ENCODE peak calls at places on chromosome 4, in six cellular contexts. O, G, N, W, B and L are unnamed samples.

GRCh38 chr4:53478671-53479456 is 101.4 kb downstream of the FIP1L1 start:
- DNase-seq in O (peak; percentile 94), G (no peak), N (no peak), W (no peak), B (peak; percentile 60), L (no peak)

GRCh38 chr4:158481811-158482210 is 39.9 kb upstream of the RXFP1 start:
- DNase-seq in O (no peak), G (no peak), N (no peak), W (no peak), B (no peak), L (no peak)

GRCh38 chr4:30535255-30535654 is 184.9 kb upstream of the PCDH7 start:
- DNase-seq in O (no peak), G (no peak), N (no peak), W (no peak), B (peak; percentile 67), L (no peak)

GRCh38 chr4:168846414-168846813 is 163.6 kb downstream of the CBR4 start:
- DNase-seq in O (no peak), G (no peak), N (peak; percentile 75), W (no peak), B (no peak), L (no peak)

GRCh38 chr4:174119818-174120217 is 163.6 kb downstream of the FBXO8 start:
- DNase-seq in O (no peak), G (no peak), N (no peak), W (no peak), B (peak; percentile 44), L (no peak)

GRCh38 chr4:187484186-187484585 is 511.4 kb upstream of the ZFP42 start:
- DNase-seq in O (no peak), G (no peak), N (no peak), W (no peak), B (no peak), L (no peak)

GRCh38 chr4:119329837-119330620 is 8.1 kb upstream of the FABP2 start:
- DNase-seq in O (no peak), G (no peak), N (no peak), W (no peak), B (no peak), L (no peak)

GRCh38 chr4:151325320-151326246 is at the start of gene SH3D19:
- DNase-seq in O (peak; percentile 19), G (peak; percentile 73), N (peak; percentile 82), W (peak; percentile 57), B (peak; percentile 76), L (peak; percentile 52)

DNA sequence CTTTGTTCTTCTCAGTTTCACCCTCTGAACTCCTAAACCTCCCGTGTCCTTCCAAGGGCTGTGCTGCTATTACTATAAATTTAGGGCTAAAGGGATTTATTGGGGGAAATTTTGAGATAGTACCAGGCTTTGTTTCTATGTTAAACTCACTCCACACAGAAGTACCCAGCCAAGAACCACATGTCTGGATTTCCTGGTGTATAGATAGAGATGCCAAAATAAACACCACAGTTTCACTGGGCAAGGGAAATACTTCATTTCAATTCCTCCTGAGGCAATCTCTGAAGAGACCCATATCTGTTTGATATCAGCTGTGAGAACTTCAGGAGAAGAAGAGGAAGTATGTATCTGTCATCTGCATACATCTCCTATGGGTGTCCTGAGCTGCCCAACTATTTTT is 21.7 kb upstream of the CLNK start:
- DNase-seq in O (peak; percentile 23), G (no peak), N (no peak), W (no peak), B (no peak), L (no peak)
- H3K4ac ChIP-seq in O (no peak overlapping the region), G (no peak overlapping the region), N (no peak overlapping the region), W (no peak overlapping the region), B (no peak overlapping the region), L (no peak overlapping the region)

DNA sequence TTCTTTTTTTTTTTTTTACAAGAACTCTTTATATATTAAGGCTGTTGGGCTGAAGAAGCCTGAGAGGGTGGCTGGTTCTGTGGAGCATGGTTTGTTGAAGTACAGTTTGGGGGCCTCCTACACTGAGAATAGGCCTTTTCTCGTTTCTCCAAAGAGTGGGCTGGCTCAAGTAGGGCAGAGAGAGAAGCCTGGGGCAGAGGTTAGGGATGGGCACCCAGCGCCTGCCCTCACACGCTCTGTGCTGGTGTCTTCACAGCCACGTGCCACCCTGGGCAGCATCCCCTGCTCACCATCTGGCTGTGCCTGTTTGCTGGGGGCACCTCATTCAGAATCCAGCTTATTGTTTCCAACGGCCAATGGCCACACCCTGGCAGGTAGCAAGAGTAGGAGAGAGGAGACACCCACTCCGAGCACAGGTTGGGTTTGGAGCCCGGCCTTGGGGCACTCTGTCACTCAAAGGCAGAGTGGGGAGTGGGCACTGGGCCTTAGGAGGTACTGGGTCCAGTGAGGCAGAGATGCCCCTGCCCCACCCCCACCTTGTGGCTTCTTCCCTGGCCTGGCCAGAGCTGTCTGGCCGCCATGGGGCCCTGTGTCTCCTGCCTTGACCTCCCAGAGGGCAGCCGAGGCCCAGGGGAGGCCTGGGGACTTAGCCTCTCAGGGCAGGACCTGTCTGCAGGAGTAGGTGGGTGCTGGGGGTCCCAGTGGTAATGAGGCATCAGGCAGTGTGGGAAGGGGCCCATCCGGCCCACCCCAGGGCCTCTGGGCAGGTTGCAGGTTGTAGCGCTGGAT is 2.9 kb downstream of the MSANTD1 start:
- DNase-seq in O (no peak), G (no peak), N (no peak), W (no peak), B (no peak), L (peak; percentile 24)
- H2AK5ac ChIP-seq in O (no peak overlapping the region), G (no peak overlapping the region), N (no peak overlapping the region), W (peak overlapping the region; percentile 94), B (no peak overlapping the region), L (no peak overlapping the region)

GRCh38 chr4:117085185-117085701 is at the start of gene TRAM1L1:
- DNase-seq in O (peak; percentile 63), G (peak; percentile 9), N (peak; percentile 91), W (peak; percentile 73), B (peak; percentile 79), L (peak; percentile 89)
- H3K4ac ChIP-seq in O (peak within 1 kb of the TSS; percentile 81), G (no peak within 1 kb of the TSS), N (peak within 1 kb of the TSS; percentile 1), W (no peak within 1 kb of the TSS), B (peak within 1 kb of the TSS; percentile 87), L (no peak within 1 kb of the TSS)

GRCh38 chr4:6959261-6959660 is 49.6 kb downstream of the TBC1D14 start:
- DNase-seq in O (no peak), G (no peak), N (no peak), W (no peak), B (no peak), L (no peak)

GRCh38 chr4:6956434-6957147 is 47.0 kb downstream of the TBC1D14 start:
- DNase-seq in O (no peak), G (no peak), N (no peak), W (no peak), B (no peak), L (no peak)

GRCh38 chr4:6957148-6957520 is 47.5 kb downstream of the TBC1D14 start:
- DNase-seq in O (peak; percentile 68), G (no peak), N (no peak), W (no peak), B (peak; percentile 71), L (no peak)

GRCh38 chr4:6956087-6956433 is 46.4 kb downstream of the TBC1D14 start:
- DNase-seq in O (no peak), G (no peak), N (no peak), W (no peak), B (no peak), L (no peak)

DNA sequence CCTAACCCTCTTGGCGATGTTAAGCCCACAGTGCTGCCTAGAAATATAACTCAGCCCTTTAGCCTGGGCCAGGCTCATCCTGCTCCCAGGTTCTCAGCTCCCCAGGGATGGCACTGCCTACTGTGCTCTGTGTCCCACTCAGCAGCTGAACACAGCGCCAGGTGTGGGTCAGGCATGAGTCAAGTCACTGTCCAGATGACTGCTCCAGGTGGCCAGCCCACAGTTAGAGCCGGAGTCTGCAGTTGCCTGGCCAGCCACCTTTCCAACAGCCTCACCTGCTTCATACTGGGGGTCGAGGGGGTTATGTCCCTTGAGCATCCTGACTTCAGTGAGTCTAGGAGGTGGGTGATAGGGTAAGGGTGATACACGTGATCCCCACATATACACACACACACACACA is 48.4 kb downstream of the TBC1D14 start:
- DNase-seq in O (no peak), G (no peak), N (no peak), W (no peak), B (no peak), L (no peak)
- H2AK5ac ChIP-seq in O (peak overlapping the region; percentile 70), G (no peak overlapping the region), N (no peak overlapping the region), W (no peak overlapping the region), B (no peak overlapping the region), L (no peak overlapping the region)

DNA sequence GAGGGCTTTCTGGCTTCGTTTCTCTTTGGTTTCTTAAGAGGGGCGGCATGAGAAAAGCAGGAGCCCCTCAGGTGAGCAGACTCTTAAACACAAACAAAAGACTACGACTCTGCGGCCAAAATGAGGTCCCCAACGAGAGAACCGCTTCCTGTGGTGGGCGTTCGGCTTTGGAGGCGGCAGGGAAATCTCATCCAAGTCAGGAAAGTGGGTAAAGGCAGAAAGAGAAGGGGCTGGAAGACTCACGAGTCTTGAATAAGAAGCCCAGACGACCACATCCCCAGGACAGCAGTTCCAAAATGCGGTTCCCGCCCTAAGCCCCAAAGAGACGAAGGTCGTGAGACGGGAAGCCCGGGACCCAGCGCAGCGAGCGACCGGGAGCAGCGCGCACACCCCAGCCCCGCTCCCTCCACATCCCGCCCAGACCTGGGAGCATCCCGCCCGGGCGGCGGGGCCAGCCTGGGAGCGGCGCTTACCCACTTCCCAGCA is 386 bp downstream of the UGDH start:
- DNase-seq in O (no peak), G (no peak), N (no peak), W (peak; percentile 12), B (no peak), L (no peak)
- H3K4ac ChIP-seq in O (peak overlapping the region; percentile 70), G (peak overlapping the region; percentile 88), N (peak overlapping the region; percentile 81), W (no peak overlapping the region), B (peak overlapping the region; percentile 93), L (no peak overlapping the region)

GRCh38 chr4:3310301-3311094 is 17.7 kb downstream of the RGS12 start:
- DNase-seq in O (no peak), G (no peak), N (no peak), W (no peak), B (no peak), L (peak; percentile 24)
- H2AK5ac ChIP-seq in O (no peak overlapping the region), G (no peak overlapping the region), N (no peak overlapping the region), W (peak overlapping the region; percentile 45), B (no peak overlapping the region), L (no peak overlapping the region)

GRCh38 chr4:91621446-91621845 is 682.3 kb upstream of the GRID2 start:
- DNase-seq in O (no peak), G (no peak), N (no peak), W (no peak), B (no peak), L (no peak)

GRCh38 chr4:91620952-91621351 is 682.8 kb upstream of the GRID2 start:
- DNase-seq in O (no peak), G (no peak), N (no peak), W (no peak), B (no peak), L (no peak)

GRCh38 chr4:91622925-91623600 is 680.7 kb upstream of the GRID2 start:
- DNase-seq in O (no peak), G (no peak), N (peak; percentile 23), W (no peak), B (no peak), L (no peak)
- H3K4ac ChIP-seq in O (no peak overlapping the region), G (no peak overlapping the region), N (no peak overlapping the region), W (no peak overlapping the region), B (no peak overlapping the region), L (no peak overlapping the region)